ENCODE peak calls at places on chromosomes 11 and 22, in four cellular contexts. A, Y, M and B are unnamed samples.

GRCh38 chr22:38315801-38316339 is 1.4 kb downstream of the CSNK1E start:
- DNase-seq in Y (peak), M (no peak), A (no peak), B (no peak)

GRCh38 chr11:123434911-123435310 is 4.8 kb downstream of the GRAMD1B start:
- DNase-seq in Y (no peak), M (no peak), A (no peak), B (no peak)

GRCh38 chr22:36330655-36331305 is 57.0 kb downstream of the MYH9 start:
- DNase-seq in Y (no peak), A (no peak), M (no peak), B (peak)

GRCh38 chr11:65779919-65780769 is 632 bp downstream of the AP5B1 start:
- DNase-seq in M (peak), Y (peak), A (peak), B (peak)

GRCh38 chr11:11555228-11555627 is 66.6 kb downstream of the GALNT18 start:
- DNase-seq in M (no peak), Y (no peak), A (no peak), B (no peak)

GRCh38 chr11:131204984-131205383 is 165.4 kb upstream of the NTM start:
- DNase-seq in M (no peak), Y (no peak), A (no peak), B (no peak)

GRCh38 chr11:110373061-110373702 is 56.6 kb upstream of the FDX1 start:
- DNase-seq in A (peak), Y (no peak), M (no peak), B (no peak)

GRCh38 chr22:33883961-33884808 is 36.1 kb downstream of the LARGE1 start:
- DNase-seq in Y (no peak), M (no peak), A (no peak), B (no peak)

GRCh38 chr22:37485714-37486223 is 415 bp downstream of the MFNG start:
- DNase-seq in A (peak), Y (peak), M (no peak), B (peak)

GRCh38 chr11:15843309-15843857 is 513.0 kb downstream of the SOX6 start:
- DNase-seq in M (no peak), Y (no peak), A (no peak), B (no peak)

GRCh38 chr11:26335903-26336302 is 4.0 kb downstream of the ANO3 start:
- DNase-seq in A (no peak), Y (no peak), M (no peak), B (no peak)

GRCh38 chr11:13009476-13009920 is 382 bp downstream of the RASSF10 start:
- DNase-seq in A (no peak), M (no peak), Y (no peak), B (no peak)

GRCh38 chr11:15918674-15919073 is 437.7 kb downstream of the SOX6 start:
- DNase-seq in Y (no peak), M (no peak), A (no peak), B (no peak)

GRCh38 chr11:44349328-44349727 is 39.4 kb upstream of the ALX4 start:
- DNase-seq in A (no peak), M (no peak), Y (no peak), B (no peak)

GRCh38 chr11:128687321-128687720 is 6.6 kb upstream of the FLI1 start:
- DNase-seq in Y (peak), A (no peak), M (no peak), B (no peak)

GRCh38 chr11:44782478-44782877 is 55.7 kb downstream of the TSPAN18 start:
- DNase-seq in M (no peak), Y (no peak), A (no peak), B (no peak)

GRCh38 chr11:73152861-73153483 is 10.9 kb upstream of the FCHSD2 start:
- DNase-seq in M (no peak), Y (peak), A (peak), B (no peak)

GRCh38 chr22:23762866-23763578 is at the start of gene C22orf15:
- DNase-seq in M (no peak), Y (peak), A (no peak), B (no peak)

GRCh38 chr11:1877211-1878133 is 14.2 kb downstream of the PRR33 start:
- DNase-seq in A (peak), Y (no peak), M (no peak), B (no peak)

GRCh38 chr11:1052133-1053011 is 15.9 kb upstream of the MUC6 start:
- DNase-seq in A (no peak), M (no peak), Y (no peak), B (no peak)

GRCh38 chr22:46484861-46485595 is 52.4 kb downstream of the CELSR1 start:
- DNase-seq in M (no peak), A (no peak), Y (no peak), B (no peak)

GRCh38 chr22:38744981-38745380 is 10.8 kb downstream of the SUN2 start:
- DNase-seq in M (no peak), Y (no peak), A (no peak), B (no peak)

GRCh38 chr11:45538363-45538762 is 127.1 kb downstream of the CHST1 start:
- DNase-seq in M (no peak), Y (no peak), A (no peak), B (no peak)

GRCh38 chr11:45607995-45608394 is 57.4 kb downstream of the CHST1 start:
- DNase-seq in A (no peak), M (no peak), Y (no peak), B (peak)

GRCh38 chr22:50611341-50612060 is 10.9 kb downstream of the MAPK8IP2 start:
- DNase-seq in M (no peak), Y (no peak), A (no peak), B (no peak)

GRCh38 chr22:44116331-44116730 is 64.4 kb upstream of the PARVG start:
- DNase-seq in M (no peak), Y (no peak), A (no peak), B (no peak)